ENCODE peak calls at places on chromosomes 13 and 19, in eight cellular contexts. J, Y, I, D, K, W, N and G are unnamed samples.

GRCh38 chr13:99065250-99066015 is 87.6 kb upstream of the DOCK9 start:
- DNase-seq in D (no peak), J (no peak), W (no peak), K (no peak), Y (no peak), I (no peak), N (no peak), G (no peak)

GRCh38 chr19:17686592-17687042 is 1.5 kb downstream of the UNC13A start:
- DNase-seq in D (no peak), K (no peak), N (no peak), I (peak), J (peak), Y (peak), W (peak), G (no peak)

GRCh38 chr13:112605531-112605990 is 17.6 kb upstream of the TUBGCP3 start:
- DNase-seq in J (peak), N (no peak), D (no peak), W (no peak), K (no peak), Y (no peak), I (no peak), G (no peak)

GRCh38 chr19:8251025-8251472 is 41.9 kb downstream of the CERS4 start:
- DNase-seq in N (no peak), J (no peak), I (no peak), K (no peak), Y (no peak), W (no peak), D (no peak), G (no peak)

GRCh38 chr19:46718157-46718933 is 1.4 kb upstream of the PRKD2 start:
- DNase-seq in W (no peak), D (no peak), Y (peak), I (no peak), K (peak), J (peak), N (no peak), G (no peak)

GRCh38 chr13:101690871-101691270 is 238.4 kb downstream of the ITGBL1 start:
- DNase-seq in J (no peak), I (no peak), K (no peak), W (no peak), N (no peak), Y (no peak), D (no peak), G (no peak)

GRCh38 chr13:47211106-47211505 is 314.3 kb upstream of the HTR2A start:
- DNase-seq in I (no peak), J (peak), K (no peak), N (no peak), Y (no peak), W (no peak), D (no peak), G (no peak)

GRCh38 chr13:100751826-100752225 is 77.2 kb upstream of the TMTC4 start:
- DNase-seq in D (peak), N (no peak), W (no peak), J (peak), K (no peak), I (no peak), Y (peak), G (no peak)

GRCh38 chr19:46668662-46669061 is 7.7 kb upstream of the DACT3 start:
- DNase-seq in Y (no peak), K (no peak), W (no peak), J (no peak), I (no peak), N (no peak), D (no peak), G (no peak)

GRCh38 chr19:19179548-19180441 is 9.7 kb upstream of the MEF2B start:
- DNase-seq in K (no peak), Y (no peak), J (no peak), N (no peak), I (no peak), D (no peak), W (peak), G (no peak)

GRCh38 chr13:29577135-29578051 is 18.1 kb downstream of the SLC7A1 start:
- DNase-seq in D (no peak), Y (no peak), J (no peak), I (no peak), N (no peak), K (no peak), W (no peak), G (no peak)

GRCh38 chr19:2424686-2425621 is 2.4 kb downstream of the TIMM13 start:
- DNase-seq in J (peak), K (no peak), Y (peak), W (peak), N (peak), D (no peak), I (no peak), G (no peak)

GRCh38 chr19:1155352-1156304 is 18.4 kb downstream of the SBNO2 start:
- DNase-seq in J (no peak), W (no peak), N (no peak), K (no peak), Y (no peak), D (no peak), I (no peak), G (no peak)

GRCh38 chr19:4014541-4015491 is 7.3 kb downstream of the PIAS4 start:
- DNase-seq in N (no peak), D (no peak), K (no peak), I (no peak), W (peak), J (peak), Y (peak), G (no peak)

GRCh38 chr13:27928805-27929753 is 9.3 kb downstream of the PDX1 start:
- DNase-seq in Y (peak), J (peak), I (no peak), D (no peak), W (no peak), K (no peak), N (no peak), G (no peak)
- TF ChIP-seq EZH2 in Y (peak), J (peak), I (no peak), D (no peak), W (no peak), K (no peak), N (peak), G (peak)

GRCh38 chr13:73910733-73911132 is 223.5 kb downstream of the KLF12 start:
- DNase-seq in J (no peak), K (no peak), D (no peak), Y (no peak), I (no peak), W (no peak), N (no peak), G (no peak)

GRCh38 chr13:73918691-73919090 is 215.5 kb downstream of the KLF12 start:
- DNase-seq in K (no peak), D (no peak), Y (no peak), I (no peak), N (no peak), J (no peak), W (no peak), G (no peak)

GRCh38 chr13:73913043-73913740 is 221.0 kb downstream of the KLF12 start:
- DNase-seq in D (no peak), I (no peak), Y (no peak), N (peak), K (no peak), J (no peak), W (no peak), G (no peak)

GRCh38 chr13:73908809-73909208 is 225.4 kb downstream of the KLF12 start:
- DNase-seq in W (no peak), D (no peak), Y (no peak), K (no peak), I (no peak), J (no peak), N (no peak), G (no peak)

GRCh38 chr13:73914119-73914518 is 220.1 kb downstream of the KLF12 start:
- DNase-seq in I (no peak), Y (no peak), J (no peak), N (no peak), D (no peak), W (no peak), K (no peak), G (no peak)
- H3K4me3 ChIP-seq in I (no peak), Y (no peak), J (no peak), N (no peak), D (no peak), W (no peak), K (no peak), G (no peak)

DNA sequence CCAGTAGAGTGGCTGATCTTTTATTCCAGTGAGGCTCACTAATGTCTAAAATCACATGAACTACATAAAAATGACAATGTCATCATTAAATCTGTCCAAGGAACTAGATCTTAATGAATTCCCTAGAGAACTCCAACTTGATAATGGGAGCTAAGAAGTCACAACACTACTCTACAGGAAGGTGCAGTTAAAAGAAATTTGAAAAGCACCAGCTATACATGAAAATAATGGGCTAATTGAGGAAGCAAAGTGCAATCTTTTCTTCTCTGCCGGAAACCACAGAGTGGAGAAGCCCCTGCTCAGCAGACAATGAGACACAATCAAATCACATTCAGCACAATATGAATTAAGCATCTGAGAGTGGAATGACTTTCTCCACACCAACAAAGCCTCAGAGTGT is 261.8 kb downstream of the LHFPL6 start:
- DNase-seq in I (no peak), W (no peak), K (no peak), N (no peak), D (no peak), Y (no peak), J (no peak), G (peak)
- TF ChIP-seq POLR2AphosphoS5 in I (no peak), W (no peak), K (no peak), N (no peak), D (no peak), Y (no peak), J (no peak), G (peak)

GRCh38 chr19:6531956-6532243 is 1.1 kb downstream of the TNFSF9 start:
- DNase-seq in J (no peak), Y (no peak), D (no peak), N (no peak), W (no peak), I (no peak), K (no peak), G (no peak)
- TF ChIP-seq EZH2 in J (no peak), Y (peak), D (no peak), N (no peak), W (no peak), I (no peak), K (no peak), G (no peak)

GRCh38 chr13:110410000-110410399 is 102.9 kb downstream of the COL4A2 start:
- DNase-seq in I (no peak), W (no peak), K (no peak), D (no peak), Y (no peak), J (no peak), N (no peak), G (no peak)

GRCh38 chr13:110411316-110412105 is 104.4 kb downstream of the COL4A2 start:
- DNase-seq in I (no peak), W (no peak), D (no peak), J (no peak), K (no peak), N (no peak), Y (no peak), G (no peak)

GRCh38 chr13:110408286-110408685 is 101.2 kb downstream of the COL4A2 start:
- DNase-seq in J (no peak), K (no peak), N (no peak), Y (no peak), W (no peak), I (no peak), D (no peak), G (no peak)

GRCh38 chr13:110410906-110411305 is 103.8 kb downstream of the COL4A2 start:
- DNase-seq in J (no peak), N (no peak), D (no peak), K (no peak), I (no peak), Y (no peak), W (no peak), G (no peak)

DNA sequence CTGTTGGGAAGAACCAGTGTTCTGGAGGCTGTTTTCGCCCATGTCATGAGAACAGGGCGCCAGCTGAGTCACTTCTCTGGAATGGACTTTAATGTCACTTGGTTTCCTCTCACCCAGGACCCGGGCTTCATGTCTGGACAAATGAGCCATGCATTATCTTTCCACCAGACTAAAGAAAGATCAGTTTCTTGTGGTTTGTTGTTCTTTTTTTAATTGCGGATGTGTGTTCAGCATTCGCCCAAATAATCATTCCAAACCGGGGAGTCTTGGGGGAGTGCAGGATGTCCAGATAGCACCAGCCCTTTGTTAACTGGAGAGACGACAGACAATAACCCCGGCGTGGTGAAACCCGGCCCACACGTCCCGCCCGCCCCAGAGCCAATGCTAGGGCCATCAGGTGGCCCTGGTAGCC is 102.5 kb downstream of the COL4A2 start:
- DNase-seq in N (peak), W (no peak), I (no peak), J (no peak), D (no peak), K (no peak), Y (no peak), G (no peak)
- H3K4me3 ChIP-seq in N (no peak), W (no peak), I (no peak), J (no peak), D (no peak), K (no peak), Y (no peak), G (no peak)

GRCh38 chr13:41648314-41648935 is 191.1 kb downstream of the RGCC start:
- DNase-seq in Y (no peak), D (peak), N (peak), W (no peak), I (peak), J (peak), K (no peak), G (no peak)
- TF ChIP-seq POLR2AphosphoS5 in Y (no peak), D (no peak), N (no peak), W (no peak), I (no peak), J (no peak), K (no peak), G (no peak)

GRCh38 chr13:88434953-88435352 is 763.8 kb downstream of the SLITRK5 start:
- DNase-seq in Y (no peak), D (no peak), J (no peak), K (no peak), W (no peak), N (no peak), I (no peak), G (no peak)
- TF ChIP-seq EZH2 in Y (no peak), D (no peak), J (no peak), K (no peak), W (no peak), N (no peak), I (no peak), G (no peak)

GRCh38 chr13:40992678-40993077 is 26.4 kb downstream of the ELF1 start:
- DNase-seq in Y (no peak), J (no peak), K (no peak), I (no peak), N (peak), W (no peak), D (no peak), G (no peak)

GRCh38 chr13:40994581-40995230 is 24.4 kb downstream of the ELF1 start:
- DNase-seq in D (no peak), W (no peak), K (no peak), I (no peak), N (no peak), J (no peak), Y (no peak), G (no peak)

GRCh38 chr13:40995997-40996396 is 23.1 kb downstream of the ELF1 start:
- DNase-seq in N (no peak), W (no peak), J (no peak), D (no peak), I (no peak), Y (no peak), K (no peak), G (no peak)

GRCh38 chr13:40993119-40993518 is 26.0 kb downstream of the ELF1 start:
- DNase-seq in Y (no peak), I (no peak), N (no peak), D (no peak), K (no peak), W (no peak), J (peak), G (no peak)

DNA sequence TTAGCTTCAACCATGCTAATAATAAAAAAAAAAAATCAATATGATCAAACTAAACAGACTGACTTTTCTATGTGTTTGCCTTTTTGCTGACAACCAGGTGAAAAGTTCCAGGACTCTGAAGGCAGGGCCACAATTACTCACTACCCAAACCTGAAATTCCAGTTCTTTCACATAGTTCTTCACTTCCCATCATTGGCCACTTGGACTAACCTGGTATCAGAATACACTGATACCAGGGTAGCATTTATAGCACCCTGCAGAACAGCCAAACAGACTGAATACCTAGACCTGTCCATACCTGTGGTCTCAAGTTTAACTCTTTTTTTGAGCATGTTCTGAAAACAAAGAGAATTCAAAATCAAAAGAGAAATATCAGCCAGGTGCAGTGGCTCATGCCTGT is 25.1 kb downstream of the ELF1 start:
- DNase-seq in W (no peak), I (peak), D (no peak), N (no peak), Y (no peak), J (peak), K (no peak), G (no peak)
- H3K4me3 ChIP-seq in W (no peak), I (peak), D (no peak), N (no peak), Y (no peak), J (no peak), K (peak), G (no peak)

GRCh38 chr19:16607819-16608218 is 20.2 kb downstream of the MED26 start:
- DNase-seq in W (no peak), I (no peak), J (no peak), Y (no peak), N (no peak), K (no peak), D (no peak), G (no peak)
- TF ChIP-seq POLR2AphosphoS5 in W (no peak), I (no peak), J (no peak), Y (no peak), N (no peak), K (no peak), D (no peak), G (no peak)

GRCh38 chr19:55086730-55087541 is 11.3 kb downstream of the EPS8L1 start:
- DNase-seq in I (no peak), Y (peak), J (peak), N (peak), K (no peak), W (no peak), D (no peak), G (no peak)

GRCh38 chr19:55088021-55088451 is 12.4 kb downstream of the EPS8L1 start:
- DNase-seq in J (no peak), I (no peak), W (no peak), K (no peak), Y (no peak), N (no peak), D (no peak), G (no peak)

GRCh38 chr19:55084416-55084815 is 8.7 kb downstream of the EPS8L1 start:
- DNase-seq in D (no peak), I (no peak), Y (no peak), K (no peak), J (no peak), N (no peak), W (no peak), G (no peak)

GRCh38 chr19:55087542-55087935 is 11.9 kb downstream of the EPS8L1 start:
- DNase-seq in W (no peak), K (no peak), J (peak), Y (no peak), D (no peak), I (no peak), N (no peak), G (no peak)

DNA sequence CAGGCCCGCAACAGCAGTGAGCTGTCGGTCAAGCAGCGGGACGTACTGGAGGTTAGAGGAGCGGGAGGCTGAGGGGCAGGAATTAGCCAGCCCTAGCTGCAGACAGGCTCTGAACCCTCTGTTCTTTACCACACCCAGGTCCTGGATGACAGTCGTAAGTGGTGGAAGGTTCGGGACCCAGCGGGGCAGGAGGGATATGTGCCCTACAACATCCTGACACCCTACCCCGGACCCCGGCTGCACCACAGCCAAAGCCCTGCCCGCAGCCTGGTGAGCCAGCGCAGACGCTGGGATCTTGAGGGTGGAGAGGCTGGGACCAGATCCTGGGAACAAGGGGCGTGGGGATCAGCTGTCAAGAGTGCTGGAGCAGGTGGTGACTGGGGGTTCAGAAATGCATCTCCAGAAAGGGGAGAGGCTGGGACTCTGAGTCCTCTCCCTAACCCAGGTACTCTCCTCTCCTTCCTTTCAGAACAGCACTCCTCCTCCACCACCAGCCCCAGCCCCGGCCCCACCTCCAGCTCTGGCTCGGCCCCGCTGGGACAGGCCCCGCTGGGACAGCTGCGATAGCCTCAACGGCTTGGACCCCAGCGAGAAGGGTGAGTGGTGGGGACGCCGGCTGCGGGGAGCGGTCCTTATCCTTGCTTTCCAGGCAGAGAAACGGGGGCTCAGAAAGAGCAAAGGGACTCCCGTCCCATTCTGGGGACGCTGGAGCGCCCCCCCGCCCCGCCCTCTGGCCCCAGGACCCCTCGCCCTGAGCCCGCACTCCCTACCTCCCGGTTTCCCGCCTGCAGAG is 10.4 kb downstream of the EPS8L1 start:
- DNase-seq in W (no peak), N (no peak), I (no peak), Y (peak), J (peak), D (no peak), K (no peak), G (no peak)
- TF ChIP-seq EZH2 in W (no peak), N (no peak), I (no peak), Y (no peak), J (no peak), D (no peak), K (no peak), G (no peak)